ENCODE peak calls at places on chromosomes 5 and 9, in five cellular contexts. I is H1, Q is GM12878, K is K562, H is HCT116. V is an unnamed sample.

GRCh38 chr5:170268884-170269283 is 28.7 kb downstream of the LCP2 start:
- DNase-seq in K (no peak), H (no peak), I (no peak), Q (no peak), V (no peak)

GRCh38 chr5:143916441-143916840 is 104.5 kb downstream of the HMHB1 start:
- DNase-seq in H (no peak), K (no peak), Q (no peak), I (no peak), V (no peak)

GRCh38 chr9:70502690-70503089 is 88.2 kb upstream of the KLF9 start:
- DNase-seq in K (no peak), Q (no peak), H (no peak), I (no peak), V (no peak)

GRCh38 chr9:130246126-130246525 is 19.4 kb upstream of the HMCN2 start:
- DNase-seq in Q (no peak), K (no peak), H (no peak), I (no peak), V (no peak)

GRCh38 chr5:60960591-60960990 is 15.6 kb downstream of the NDUFAF2 start:
- DNase-seq in K (no peak), Q (no peak), H (peak), I (no peak), V (no peak)

GRCh38 chr5:10583663-10584572 is 20.0 kb downstream of the ANKRD33B start:
- DNase-seq in H (no peak), Q (no peak), I (peak), K (no peak), V (no peak)

GRCh38 chr9:112120046-112120373 is 55.1 kb downstream of the SUSD1 start:
- DNase-seq in H (no peak), K (no peak), I (peak), Q (no peak), V (no peak)

GRCh38 chr9:107286057-107286456 is 3.0 kb downstream of the RAD23B start:
- DNase-seq in Q (no peak), I (no peak), H (no peak), K (no peak), V (no peak)

GRCh38 chr9:3971391-3972082 is 328.3 kb downstream of the GLIS3 start:
- DNase-seq in Q (no peak), I (no peak), K (no peak), H (no peak), V (no peak)

GRCh38 chr5:83498585-83498984 is 27.0 kb downstream of the VCAN start:
- DNase-seq in K (no peak), Q (no peak), H (no peak), I (no peak), V (no peak)

GRCh38 chr9:26169684-26170083 is 491.4 kb upstream of the TUSC1 start:
- DNase-seq in K (no peak), Q (no peak), H (no peak), I (no peak), V (no peak)

GRCh38 chr5:12623408-12623807 is 719.2 kb upstream of the CTNND2 start:
- DNase-seq in K (no peak), I (no peak), Q (no peak), H (no peak), V (no peak)

GRCh38 chr9:133098104-133098754 is 22.8 kb downstream of the RALGDS start:
- DNase-seq in I (no peak), Q (no peak), H (no peak), K (no peak), V (no peak)

GRCh38 chr5:102049517-102049916 is 246.6 kb downstream of the SLCO4C1 start:
- DNase-seq in Q (no peak), K (no peak), H (no peak), I (no peak), V (no peak)

GRCh38 chr5:140101179-140101578 is 12.7 kb upstream of the PURA start:
- DNase-seq in Q (no peak), I (no peak), H (no peak), K (no peak), V (no peak)

GRCh38 chr9:99725852-99726251 is 95.8 kb upstream of the NR4A3 start:
- DNase-seq in I (no peak), Q (no peak), K (no peak), H (no peak), V (no peak)

GRCh38 chr5:6599739-6600138 is 33.1 kb downstream of the NSUN2 start:
- DNase-seq in Q (no peak), K (no peak), H (no peak), I (no peak), V (no peak)

GRCh38 chr5:107476783-107477182 is 194.0 kb downstream of the EFNA5 start:
- DNase-seq in H (no peak), I (no peak), K (no peak), Q (peak), V (no peak)

GRCh38 chr5:43839218-43839617 is 236.2 kb downstream of the NNT start:
- DNase-seq in I (no peak), H (no peak), Q (no peak), K (no peak), V (no peak)

GRCh38 chr9:34884732-34885131 is 73.4 kb upstream of the PHF24 start:
- DNase-seq in Q (peak), H (no peak), K (no peak), I (no peak), V (no peak)

GRCh38 chr5:16918156-16918555 is 17.9 kb downstream of the MYO10 start:
- DNase-seq in K (no peak), H (no peak), I (no peak), Q (no peak), V (no peak)

GRCh38 chr9:37283730-37284235 is 138.7 kb upstream of the GRHPR start:
- DNase-seq in Q (peak), H (no peak), K (no peak), I (no peak), V (no peak)

GRCh38 chr9:34550681-34551270 is 28.0 kb upstream of the ENHO start:
- DNase-seq in I (peak), H (no peak), Q (no peak), K (no peak), V (no peak)

GRCh38 chr5:157930710-157931109 is 71.8 kb upstream of the CLINT1 start:
- DNase-seq in Q (no peak), I (no peak), K (no peak), H (no peak), V (no peak)

GRCh38 chr5:171914939-171915338 is 91.5 kb downstream of the FBXW11 start:
- DNase-seq in Q (no peak), H (no peak), I (no peak), K (no peak), V (no peak)

GRCh38 chr5:76819851-76820280 is 1.0 kb downstream of the F2RL1 start:
- DNase-seq in K (no peak), H (no peak), Q (no peak), I (no peak), V (peak)

GRCh38 chr5:143016777-143017374 is 246.7 kb downstream of the ARHGAP26 start:
- DNase-seq in H (no peak), I (no peak), K (peak), Q (no peak), V (peak)

GRCh38 chr9:77985996-77986395 is 45.6 kb downstream of the GNAQ start:
- DNase-seq in I (no peak), Q (no peak), K (no peak), H (no peak), V (no peak)

GRCh38 chr5:97986069-97986468 is 787.4 kb upstream of the RGMB start:
- DNase-seq in Q (no peak), K (no peak), I (no peak), H (peak), V (peak)

GRCh38 chr5:38845555-38846378 is at the start of gene OSMR:
- DNase-seq in Q (no peak), K (peak), I (peak), H (peak), V (peak)

GRCh38 chr5:38846379-38846967 is 661 bp downstream of the OSMR start:
- DNase-seq in K (no peak), H (no peak), I (peak), Q (no peak), V (peak)

GRCh38 chr5:38843665-38844064 is 2.1 kb upstream of the OSMR start:
- DNase-seq in K (no peak), Q (no peak), I (no peak), H (no peak), V (no peak)

GRCh38 chr5:38848637-38849036 is 2.8 kb downstream of the OSMR start:
- DNase-seq in H (no peak), I (no peak), K (no peak), Q (no peak), V (no peak)

DNA sequence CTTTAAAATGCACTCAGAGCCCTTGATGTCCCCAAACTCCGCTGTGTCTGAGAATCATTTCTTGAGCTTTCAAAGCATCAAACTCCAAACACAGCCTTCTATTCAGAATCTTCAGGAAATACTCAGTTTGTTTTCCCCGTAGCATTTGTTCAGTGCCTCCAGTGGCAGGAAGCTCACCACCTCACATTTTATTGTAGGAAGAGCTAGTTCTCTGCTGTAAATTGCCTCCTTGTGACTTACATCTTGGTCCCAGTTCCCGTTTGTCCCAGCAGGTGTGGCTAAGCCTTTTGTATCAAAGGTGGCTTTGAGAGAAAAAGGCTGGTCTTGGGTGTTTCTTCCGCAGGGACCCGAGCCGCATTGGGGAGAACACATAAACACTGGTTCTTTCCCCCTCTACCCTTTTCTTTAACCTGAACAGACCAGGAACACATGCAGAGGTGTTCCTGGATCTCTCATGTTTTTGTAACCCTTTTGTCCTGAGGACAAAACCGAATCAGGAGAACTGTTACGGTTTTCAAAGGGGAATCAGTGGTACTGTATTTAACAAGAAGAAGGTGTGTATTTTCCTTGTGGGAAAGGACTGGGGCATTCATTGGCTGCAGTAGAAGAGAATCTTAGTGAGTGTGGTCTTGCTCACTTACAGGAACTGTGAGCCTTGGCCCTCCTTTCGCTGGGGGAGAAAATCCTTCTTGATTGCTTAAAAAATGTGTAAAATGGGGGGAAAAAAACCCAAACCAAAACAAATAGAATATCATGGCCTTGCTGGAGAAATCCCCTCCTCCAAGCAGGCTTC is 1.9 kb downstream of the OSMR start:
- DNase-seq in Q (no peak), H (no peak), K (no peak), I (no peak), V (peak)
- TF ChIP-seq JUND in Q (no peak), H (no peak), K (no peak), I (no peak), V (no peak)

DNA sequence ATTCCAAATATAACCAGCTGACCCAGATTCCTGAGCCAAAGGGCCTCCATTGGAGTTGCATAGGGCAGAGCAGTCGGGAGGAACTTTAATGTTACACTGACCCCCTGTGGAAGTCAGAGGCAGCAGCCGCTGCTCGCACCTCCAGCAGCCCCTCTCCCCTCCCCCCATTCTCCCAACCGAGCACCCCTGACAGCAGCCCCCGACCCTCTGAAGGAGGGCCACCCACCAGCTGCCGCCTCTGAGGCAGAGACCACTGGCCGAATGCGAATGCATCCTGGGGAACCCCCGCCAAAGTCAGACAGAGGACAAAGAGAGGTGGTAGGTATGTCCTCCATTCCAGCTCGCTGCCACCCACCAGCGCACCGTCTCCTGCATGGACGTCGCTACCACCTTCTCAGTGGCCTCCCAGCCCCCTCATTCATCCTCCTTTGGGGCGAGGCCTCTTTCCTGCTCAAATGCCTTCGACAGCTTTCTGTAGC is 231.0 kb downstream of the CDK5RAP2 start:
- DNase-seq in K (peak), Q (no peak), H (peak), I (peak), V (peak)
- TF ChIP-seq JUND in K (no peak), Q (no peak), H (no peak), I (no peak), V (no peak)

GRCh38 chr5:115414406-115415142 is 118.1 kb upstream of the CCDC112 start:
- DNase-seq in I (no peak), K (no peak), H (no peak), Q (no peak), V (no peak)
- TF ChIP-seq JUND in I (no peak), K (no peak), H (no peak), Q (no peak), V (no peak)

DNA sequence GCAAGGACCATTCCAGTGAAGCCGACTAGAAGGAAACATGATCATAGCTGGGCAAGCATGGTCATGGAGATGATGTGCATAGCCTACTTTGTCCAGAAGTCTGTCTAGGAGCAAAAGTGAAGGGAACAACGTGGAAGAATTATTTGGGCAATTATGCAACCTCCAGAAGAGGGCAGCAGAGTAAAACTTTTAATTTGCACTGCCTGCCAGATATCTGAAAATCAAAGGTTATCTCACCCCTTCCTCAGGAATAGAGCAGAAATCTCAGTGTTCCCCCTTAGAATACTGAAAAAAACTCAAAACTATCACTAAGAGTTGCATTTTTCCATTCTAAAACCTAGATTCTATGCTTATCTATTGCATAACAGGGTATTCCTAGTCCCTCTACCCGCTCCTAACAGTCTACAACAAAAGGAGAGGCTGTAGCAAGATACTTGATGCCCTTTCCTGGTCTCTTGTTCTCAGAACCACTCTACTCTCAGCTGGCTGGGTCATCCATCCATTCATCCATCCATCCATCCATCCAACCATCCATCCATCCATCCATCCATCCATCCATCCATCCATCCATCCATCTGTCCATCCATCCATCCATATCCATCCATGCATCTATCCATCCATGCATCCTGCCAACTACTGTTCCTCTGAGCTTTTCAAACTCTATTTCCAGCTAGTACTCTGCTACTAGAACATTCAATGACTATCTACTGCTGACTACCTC is 8.4 kb upstream of the SETD9 start:
- DNase-seq in I (peak), Q (no peak), K (peak), H (peak), V (peak)
- TF ChIP-seq JUND in I (no peak), Q (no peak), K (no peak), H (no peak), V (no peak)

GRCh38 chr5:72602696-72603685 is 95.8 kb upstream of the ZNF366 start:
- DNase-seq in Q (no peak), K (no peak), I (no peak), H (no peak), V (no peak)

GRCh38 chr5:72601861-72602260 is 94.7 kb upstream of the ZNF366 start:
- DNase-seq in H (no peak), Q (no peak), I (no peak), K (no peak), V (no peak)

GRCh38 chr5:72598461-72599433 is 91.5 kb upstream of the ZNF366 start:
- DNase-seq in Q (no peak), H (no peak), I (no peak), K (no peak), V (no peak)

GRCh38 chr5:72599519-72600400 is 92.5 kb upstream of the ZNF366 start:
- DNase-seq in I (no peak), H (no peak), K (no peak), Q (no peak), V (no peak)

GRCh38 chr5:72600401-72600981 is 93.3 kb upstream of the ZNF366 start:
- DNase-seq in H (peak), I (no peak), K (no peak), Q (no peak), V (no peak)
- TF ChIP-seq JUND in H (peak), I (no peak), K (no peak), Q (no peak), V (no peak)

GRCh38 chr9:97386265-97386633 is 25.6 kb upstream of the TDRD7 start:
- DNase-seq in H (no peak), K (no peak), I (no peak), Q (no peak), V (peak)

GRCh38 chr9:97386733-97387503 is 25.0 kb upstream of the TDRD7 start:
- DNase-seq in K (peak), I (peak), Q (no peak), H (peak), V (peak)

GRCh38 chr9:97385626-97386264 is 26.2 kb upstream of the TDRD7 start:
- DNase-seq in Q (no peak), K (no peak), I (no peak), H (no peak), V (no peak)

GRCh38 chr9:97382099-97382718 is 29.7 kb upstream of the TDRD7 start:
- DNase-seq in I (no peak), H (no peak), Q (no peak), K (no peak), V (no peak)

GRCh38 chr9:97384406-97385262 is 27.3 kb upstream of the TDRD7 start:
- DNase-seq in H (no peak), Q (no peak), K (no peak), I (no peak), V (no peak)
- TF ChIP-seq JUND in H (no peak), Q (no peak), K (no peak), I (no peak), V (no peak)

DNA sequence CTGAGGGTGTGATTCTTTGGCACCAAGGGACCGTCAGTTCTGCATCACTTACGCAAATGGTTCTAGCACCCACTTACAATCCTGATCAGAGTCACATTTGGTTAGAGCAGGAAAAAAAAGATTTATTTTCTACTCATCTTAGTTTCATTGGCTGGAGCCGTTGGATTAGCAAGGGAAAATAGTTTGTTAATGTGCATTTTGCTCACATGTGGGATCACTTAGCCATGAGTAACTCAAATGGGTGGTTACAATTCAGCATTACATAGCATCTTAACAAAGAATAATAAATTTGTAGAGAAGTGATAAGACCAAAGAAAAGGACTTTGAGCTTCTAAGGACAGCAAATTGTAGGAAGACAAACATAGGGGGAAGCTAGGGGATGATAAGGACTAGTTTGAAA is 216.9 kb downstream of the AUH start:
- DNase-seq in H (no peak), Q (no peak), I (no peak), K (no peak), V (no peak)
- TF ChIP-seq JUND in H (no peak), Q (no peak), I (no peak), K (no peak), V (no peak)